ENCODE peak calls at places on chromosomes 12 and 14, in ten cellular contexts. Z is heart left ventricle, H is IMR-90, P is spleen, K is stomach, D is NB4, T is A549, I is esophagus squamous epithelium, N is gastrocnemius medialis, G is body of pancreas. O is an unnamed sample.

GRCh38 chr14:37858733-37859132 is 263.3 kb downstream of the TTC6 start:
- DNase-seq in P (no peak), G (no peak), K (no peak), N (no peak), I (no peak), T (no peak), Z (no peak), D (no peak), H (no peak), O (no peak)

GRCh38 chr12:100248886-100249285 is 18.0 kb downstream of the DEPDC4 start:
- DNase-seq in I (no peak), K (no peak), T (no peak), D (no peak), P (no peak), N (no peak), H (peak; percentile 45), G (no peak), Z (no peak), O (no peak)

GRCh38 chr14:29925106-29925722 is 2.4 kb downstream of the PRKD1 start:
- DNase-seq in H (peak; percentile 80), D (no peak), P (no peak), Z (no peak), N (no peak), G (no peak), I (no peak), T (no peak), K (no peak), O (no peak)

GRCh38 chr14:54650331-54651017 is 83.5 kb downstream of the SAMD4A start:
- DNase-seq in Z (peak; percentile 54), D (no peak), G (peak; percentile 21), P (no peak), K (no peak), N (peak; percentile 80), H (peak; percentile 80), I (peak; percentile 4), T (peak; percentile 38), O (peak; percentile 33)

GRCh38 chr12:123076604-123077297 is 74.1 kb downstream of the PITPNM2 start:
- DNase-seq in Z (no peak), T (no peak), H (no peak), K (no peak), G (no peak), P (no peak), I (no peak), D (peak; percentile 51), N (peak; percentile 34), O (no peak)

GRCh38 chr14:94386085-94387031 is 2.0 kb downstream of the SERPINA1 start:
- DNase-seq in N (no peak), Z (no peak), T (no peak), G (no peak), I (no peak), D (no peak), K (no peak), P (no peak), H (no peak), O (no peak)

GRCh38 chr12:3227076-3227975 is 150.1 kb downstream of the TSPAN9 start:
- DNase-seq in K (no peak), N (no peak), H (no peak), I (no peak), G (no peak), Z (no peak), D (peak; percentile 36), P (no peak), T (no peak), O (no peak)

GRCh38 chr14:22535126-22535525 is 53.9 kb downstream of the DAD1 start:
- DNase-seq in G (no peak), I (no peak), N (no peak), K (no peak), Z (no peak), T (no peak), H (no peak), D (no peak), P (no peak), O (no peak)

DNA sequence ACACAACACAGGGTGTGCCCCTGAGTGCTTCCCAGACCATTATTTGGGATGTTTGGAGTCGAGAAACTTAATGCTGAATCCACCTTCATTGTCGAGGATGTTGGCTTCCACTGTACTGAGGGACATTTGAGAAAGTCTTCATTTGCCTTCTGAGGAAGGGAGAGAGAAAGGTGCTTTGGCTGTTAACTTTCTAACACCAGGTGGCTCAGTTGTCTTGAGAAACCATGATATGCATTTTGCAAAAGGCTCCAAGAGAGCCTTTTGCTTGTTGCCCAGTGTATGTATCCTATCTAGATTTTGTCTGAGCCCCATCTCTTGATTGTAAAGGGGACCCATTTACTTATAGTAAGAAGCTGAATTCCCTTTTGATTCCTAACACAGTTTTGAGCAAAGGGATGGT is 28.6 kb upstream of the NRXN3 start:
- DNase-seq in G (no peak), D (no peak), P (no peak), N (no peak), K (no peak), Z (no peak), H (no peak), T (no peak), I (no peak), O (no peak)
- TF ChIP-seq CTCF in G (no peak), D (no peak), P (no peak), N (no peak), K (no peak), Z (no peak), H (no peak), T (no peak), I (no peak), O (no peak)

DNA sequence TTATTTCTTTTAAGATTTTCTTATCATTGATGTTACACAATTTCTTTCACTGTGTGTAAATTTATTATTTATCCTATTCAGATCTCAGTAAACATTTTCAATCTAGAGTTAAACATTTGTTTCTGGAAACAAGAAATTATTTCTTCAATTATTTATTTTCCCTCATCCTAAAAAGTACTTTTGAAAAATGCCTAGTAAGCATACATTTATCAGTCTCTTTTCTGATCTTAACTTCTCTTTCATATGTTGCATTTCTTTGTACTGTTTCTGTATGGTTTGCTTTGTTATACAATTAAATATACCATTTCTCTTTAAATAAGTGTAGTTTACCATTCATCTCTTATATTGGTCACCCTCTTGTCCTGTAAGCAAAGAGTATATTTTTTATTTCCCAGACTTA is 263.2 kb downstream of the C12orf50 start:
- DNase-seq in I (no peak), P (no peak), Z (no peak), G (no peak), N (no peak), H (no peak), K (no peak), T (no peak), D (no peak), O (no peak)
- TF ChIP-seq POLR2A in I (no peak), P (no peak), Z (no peak), G (no peak), N (no peak), H (no peak), K (no peak), T (no peak), D (no peak), O (no peak)

GRCh38 chr12:120724720-120725119 is 906 bp upstream of the ACADS start:
- DNase-seq in N (no peak), P (peak; percentile 31), I (no peak), D (no peak), Z (no peak), G (no peak), K (no peak), H (no peak), T (no peak), O (no peak)

GRCh38 chr12:120725659-120726509 is at the start of gene ACADS:
- DNase-seq in P (peak; percentile 98), G (peak; percentile 94), Z (peak; percentile 93), D (peak; percentile 94), I (peak; percentile 30), T (peak; percentile 84), K (peak; percentile 94), N (peak; percentile 88), H (peak; percentile 67), O (peak; percentile 76)

GRCh38 chr12:120726961-120727360 is 1.3 kb downstream of the ACADS start:
- DNase-seq in I (no peak), Z (no peak), P (peak; percentile 62), T (no peak), K (no peak), D (no peak), H (no peak), N (no peak), G (no peak), O (no peak)

GRCh38 chr12:120725151-120725658 is 421 bp upstream of the ACADS start:
- DNase-seq in Z (no peak), I (no peak), T (no peak), N (no peak), G (no peak), P (no peak), K (no peak), H (no peak), D (no peak), O (no peak)

GRCh38 chr12:120726510-120726793 is 826 bp downstream of the ACADS start:
- DNase-seq in Z (no peak), N (no peak), G (no peak), D (no peak), T (no peak), K (no peak), H (no peak), P (no peak), I (no peak), O (no peak)
- H3K4me3 ChIP-seq in Z (peak overlapping the region; percentile 93), N (peak overlapping the region; percentile 78), G (no peak overlapping the region), D (peak overlapping the region; percentile 65), T (peak overlapping the region; percentile 61), K (peak overlapping the region; percentile 75), H (no peak overlapping the region), P (peak overlapping the region; percentile 70), I (peak overlapping the region; percentile 73), O (peak overlapping the region; percentile 89)

GRCh38 chr12:49554266-49554665 is 13.7 kb downstream of the MCRS1 start:
- DNase-seq in K (no peak), D (no peak), Z (peak; percentile 20), N (no peak), I (no peak), G (no peak), P (no peak), H (no peak), T (no peak), O (no peak)

GRCh38 chr12:49553512-49554088 is 14.3 kb downstream of the MCRS1 start:
- DNase-seq in K (no peak), G (no peak), D (peak; percentile 50), Z (peak; percentile 3), H (no peak), I (no peak), N (no peak), P (no peak), T (peak; percentile 68), O (no peak)

GRCh38 chr12:49552014-49552413 is 13.2 kb downstream of the KCNH3 start:
- DNase-seq in I (no peak), D (no peak), K (no peak), T (no peak), N (peak; percentile 83), Z (peak; percentile 81), G (peak; percentile 84), H (no peak), P (no peak), O (no peak)

GRCh38 chr12:49552425-49552824 is 13.6 kb downstream of the KCNH3 start:
- DNase-seq in G (no peak), N (no peak), D (no peak), H (no peak), I (no peak), Z (no peak), T (no peak), P (no peak), K (no peak), O (no peak)

DNA sequence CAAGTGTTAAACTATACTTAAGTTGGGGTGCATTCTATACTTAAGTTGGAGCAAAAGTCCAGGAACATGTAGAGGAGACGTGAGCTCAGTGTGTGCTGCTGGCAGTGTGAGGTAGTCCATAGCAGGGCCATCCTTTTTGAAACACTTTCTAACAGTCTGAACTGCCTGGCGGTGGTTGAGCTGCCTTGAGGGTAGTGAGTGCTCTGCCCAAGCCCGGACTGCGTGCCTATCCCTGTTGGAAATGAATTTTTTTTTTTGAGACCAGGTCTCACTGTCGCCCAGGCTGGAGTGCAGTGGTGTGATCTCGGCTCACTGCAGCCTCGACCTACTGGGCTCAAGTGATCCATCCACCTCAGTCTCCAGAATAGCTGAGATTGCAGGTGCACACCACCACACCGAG is 14.1 kb downstream of the KCNH3 start:
- DNase-seq in P (no peak), Z (peak; percentile 3), I (no peak), N (no peak), G (no peak), H (no peak), T (no peak), K (no peak), D (no peak), O (no peak)
- TF ChIP-seq CTCF in P (no peak), Z (no peak), I (no peak), N (no peak), G (no peak), H (no peak), T (no peak), K (no peak), D (no peak), O (no peak)

O was measured in tibial nerve.